ENCODE peak calls at places on chromosomes 5 and 9, in ten cellular contexts. H, J, B, Q, X, L, U, M, P and Y are unnamed samples.

GRCh38 chr5:179264641-179265528 is 80.4 kb downstream of the ADAMTS2 start:
- DNase-seq in H (no peak), J (no peak), B (no peak), Q (no peak), X (no peak), L (no peak), U (no peak), M (no peak), P (no peak), Y (no peak)

GRCh38 chr5:123422433-123423277 is 548 bp downstream of the CEP120 start:
- DNase-seq in H (peak), J (no peak), B (no peak), Q (peak), X (peak), L (peak), U (no peak), M (no peak), P (peak), Y (peak)

GRCh38 chr5:139884144-139884543 is 88.5 kb downstream of the PSD2 start:
- DNase-seq in H (no peak), J (no peak), B (no peak), Q (no peak), X (no peak), L (no peak), U (no peak), M (no peak), P (no peak), Y (no peak)

GRCh38 chr5:175826980-175827379 is 44.4 kb upstream of the CPLX2 start:
- DNase-seq in H (peak), J (no peak), B (no peak), Q (peak), X (no peak), L (no peak), U (peak), M (no peak), P (no peak), Y (no peak)

GRCh38 chr5:136194611-136195010 is 1.6 kb upstream of the SMIM32 start:
- DNase-seq in H (no peak), J (no peak), B (no peak), Q (no peak), X (no peak), L (no peak), U (no peak), M (no peak), P (no peak), Y (no peak)

GRCh38 chr9:72991772-72992171 is 38.9 kb upstream of the ALDH1A1 start:
- DNase-seq in H (no peak), J (no peak), B (no peak), Q (no peak), X (no peak), L (no peak), U (no peak), M (no peak), P (no peak), Y (no peak)

GRCh38 chr9:114442022-114442421 is 54.2 kb upstream of the AKNA start:
- DNase-seq in H (no peak), J (no peak), B (no peak), Q (no peak), X (no peak), L (no peak), U (no peak), M (no peak), P (no peak), Y (no peak)

GRCh38 chr5:133863857-133864585 is 104.4 kb downstream of the C5orf15 start:
- DNase-seq in H (no peak), J (no peak), B (no peak), Q (no peak), X (no peak), L (no peak), U (no peak), M (no peak), P (no peak), Y (no peak)

GRCh38 chr9:138045541-138046490 is 168.2 kb downstream of the CACNA1B start:
- DNase-seq in H (no peak), J (no peak), B (no peak), Q (no peak), X (no peak), L (no peak), U (peak), M (no peak), P (no peak), Y (no peak)

GRCh38 chr9:137293482-137294090 is 8.5 kb downstream of the NRARP start:
- DNase-seq in H (no peak), J (no peak), B (no peak), Q (no peak), X (no peak), L (no peak), U (no peak), M (no peak), P (no peak), Y (no peak)

GRCh38 chr5:132370241-132370820 is 821 bp downstream of the SLC22A5 start:
- DNase-seq in H (no peak), J (no peak), B (peak), Q (no peak), X (no peak), L (no peak), U (no peak), M (no peak), P (no peak), Y (no peak)

GRCh38 chr5:72427488-72428437 is 79.4 kb downstream of the ZNF366 start:
- DNase-seq in H (no peak), J (no peak), B (no peak), Q (no peak), X (no peak), L (no peak), U (peak), M (no peak), P (no peak), Y (peak)

GRCh38 chr9:74570879-74571512 is 73.9 kb downstream of the RORB start:
- DNase-seq in H (peak), J (no peak), B (no peak), Q (peak), X (peak), L (peak), U (peak), M (peak), P (peak), Y (peak)

GRCh38 chr9:71895122-71895521 is 15.9 kb downstream of the ABHD17B start:
- DNase-seq in H (no peak), J (no peak), B (no peak), Q (no peak), X (no peak), L (no peak), U (no peak), M (no peak), P (no peak), Y (peak)

GRCh38 chr5:126354012-126354856 is 69.0 kb upstream of the GRAMD2B start:
- DNase-seq in H (no peak), J (no peak), B (no peak), Q (no peak), X (peak), L (no peak), U (peak), M (no peak), P (no peak), Y (peak)

GRCh38 chr9:129712595-129713524 is 40.0 kb downstream of the PTGES start:
- DNase-seq in H (peak), J (no peak), B (no peak), Q (no peak), X (no peak), L (no peak), U (no peak), M (no peak), P (no peak), Y (peak)